ENCODE peak calls at places on chromosome 22, in eight cellular contexts. K is stimulated activated naive B cell treated with anti-CD40 and anti-IgM and Interleukin-4, amounts not matched to agents 10 μg/mL and 1 μg/mL and 100 μg/mL, for 72 hours; N is sigmoid colon; G is activated T-cell treated with anti-CD3 and anti-CD28 coated beads, Interleukin-2, amount 50 U/mL, for 72 hours; B is NCI-H1694; J is head of caudate nucleus; M is tibial nerve; Y is KG1. A is an unnamed sample.
A peak's percentile ranks its signal among the peaks of the same experiment; 100 is the strongest.

GRCh38 chr22:48753752-48754517 is 1073.7 kb downstream of the BRD1 start:
- DNase-seq in N (peak; percentile 38), J (no peak), K (no peak), Y (no peak), M (no peak), B (no peak), G (no peak), A (no peak)

GRCh38 chr22:40345271-40345670 is 1.0 kb upstream of the ADSL start:
- DNase-seq in J (no peak), M (no peak), G (peak; percentile 37), K (no peak), Y (no peak), B (no peak), N (no peak), A (no peak)

GRCh38 chr22:44646141-44646540 is 55.9 kb upstream of the PRR5 start:
- DNase-seq in G (no peak), Y (no peak), N (no peak), J (no peak), B (no peak), K (no peak), M (no peak), A (peak; percentile 23)

GRCh38 chr22:37023743-37024338 is 4.3 kb downstream of the MPST start:
- DNase-seq in Y (no peak), N (no peak), J (no peak), M (no peak), G (no peak), K (no peak), B (no peak), A (peak; percentile 54)

GRCh38 chr22:44648821-44649566 is 53.0 kb upstream of the PRR5 start:
- DNase-seq in Y (no peak), J (no peak), M (no peak), N (peak; percentile 81), G (no peak), K (no peak), B (peak; percentile 18), A (peak; percentile 48)

GRCh38 chr22:40046126-40046525 is 51.4 kb downstream of the FAM83F start:
- DNase-seq in B (no peak), K (no peak), Y (no peak), J (no peak), N (no peak), M (no peak), G (peak; percentile 23), A (no peak)

GRCh38 chr22:30230330-30230729 is 16.2 kb downstream of the LIF start:
- DNase-seq in J (no peak), Y (no peak), M (no peak), B (no peak), K (no peak), N (no peak), G (no peak), A (no peak)

GRCh38 chr22:40203568-40203967 is 25.8 kb downstream of the TNRC6B start:
- DNase-seq in G (peak; percentile 41), B (no peak), Y (no peak), M (no peak), K (peak; percentile 6), N (no peak), J (no peak), A (no peak)

GRCh38 chr22:20268350-20269012 is 363 bp upstream of the RTN4R start:
- DNase-seq in B (no peak), G (peak; percentile 67), M (peak; percentile 25), K (peak; percentile 31), J (peak; percentile 71), Y (no peak), N (no peak), A (no peak)

GRCh38 chr22:46071451-46072029 is 78.8 kb upstream of the PPARA start:
- DNase-seq in M (peak; percentile 96), J (peak; percentile 95), B (peak; percentile 89), Y (peak; percentile 89), G (peak; percentile 61), N (peak; percentile 97), K (peak; percentile 58), A (peak; percentile 98)

GRCh38 chr22:39746600-39747262 is 146.8 kb downstream of the ENTHD1 start:
- DNase-seq in G (peak; percentile 56), B (no peak), N (no peak), M (no peak), K (no peak), Y (no peak), J (no peak), A (no peak)

GRCh38 chr22:30308096-30308495 is 18.6 kb downstream of the TBC1D10A start:
- DNase-seq in K (no peak), J (no peak), M (no peak), N (no peak), B (no peak), Y (no peak), G (no peak), A (no peak)

GRCh38 chr22:39220897-39221850 is 23.6 kb downstream of the PDGFB start:
- DNase-seq in M (no peak), B (no peak), G (no peak), J (no peak), K (no peak), N (peak; percentile 32), Y (no peak), A (peak; percentile 44)

GRCh38 chr22:35561796-35562526 is 21.3 kb downstream of the RASD2 start:
- DNase-seq in J (no peak), N (no peak), G (no peak), B (no peak), M (no peak), K (no peak), Y (no peak), A (no peak)

GRCh38 chr22:49433717-49434611 is 393.7 kb downstream of the BRD1 start:
- DNase-seq in M (no peak), Y (no peak), J (peak; percentile 10), N (no peak), K (no peak), G (no peak), B (no peak), A (peak; percentile 54)

GRCh38 chr22:25966448-25966913 is 202.8 kb upstream of the SEZ6L start:
- DNase-seq in K (no peak), N (no peak), M (no peak), J (no peak), B (no peak), Y (no peak), G (no peak), A (no peak)

GRCh38 chr22:37624017-37624365 is 15.4 kb downstream of the GGA1 start:
- DNase-seq in J (no peak), B (no peak), N (no peak), K (no peak), Y (no peak), M (no peak), G (no peak), A (no peak)

GRCh38 chr22:27331526-27332281 is 469.9 kb downstream of the MN1 start:
- DNase-seq in J (peak; percentile 72), N (peak; percentile 74), G (no peak), B (no peak), K (no peak), Y (no peak), M (peak; percentile 4), A (peak; percentile 82)

GRCh38 chr22:26086359-26086758 is 82.9 kb upstream of the SEZ6L start:
- DNase-seq in B (peak; percentile 52), J (no peak), Y (no peak), N (no peak), K (no peak), G (no peak), M (no peak), A (no peak)

GRCh38 chr22:42673898-42674390 is 24.8 kb upstream of the CYB5R3 start:
- DNase-seq in J (no peak), B (no peak), G (no peak), M (no peak), N (no peak), K (no peak), Y (no peak), A (no peak)

GRCh38 chr22:31135706-31136105 is 4.6 kb downstream of the PLA2G3 start:
- DNase-seq in B (no peak), K (no peak), G (no peak), M (no peak), N (no peak), J (no peak), Y (no peak), A (no peak)

GRCh38 chr22:31857247-31857646 is 87.1 kb upstream of the YWHAH start:
- DNase-seq in B (no peak), K (no peak), J (peak; percentile 77), N (no peak), G (no peak), M (no peak), Y (no peak), A (no peak)

GRCh38 chr22:49906071-49906798 is 12.0 kb downstream of the ALG12 start:
- DNase-seq in M (no peak), G (no peak), Y (no peak), B (no peak), K (no peak), N (peak; percentile 43), J (no peak), A (peak; percentile 57)

GRCh38 chr22:19121631-19122142 is 525 bp downstream of the DGCR2 start:
- DNase-seq in Y (peak; percentile 24), G (no peak), M (peak; percentile 21), J (peak; percentile 40), K (peak; percentile 43), B (no peak), N (peak; percentile 80), A (peak; percentile 90)

GRCh38 chr22:30969532-30970355 is 679 bp downstream of the TUG1 start:
- DNase-seq in G (peak; percentile 48), K (no peak), B (no peak), N (peak; percentile 64), M (no peak), Y (no peak), J (no peak), A (no peak)